ENCODE peak calls at places on chromosomes 6 and 20, in seven cellular contexts. Z, L, Y, H, X, N and K are unnamed samples.

GRCh38 chr6:5181494-5182287 is 79.1 kb downstream of the LYRM4 start:
- DNase-seq in Z (no peak), N (no peak), X (no peak), Y (no peak), H (no peak), L (no peak), K (no peak)

GRCh38 chr6:34671801-34672656 is 24.5 kb downstream of the ILRUN start:
- DNase-seq in H (peak; percentile 47), X (no peak), N (no peak), L (peak; percentile 50), Y (peak; percentile 80), Z (no peak), K (no peak)

GRCh38 chr6:136784910-136785746 is 7.1 kb downstream of the MAP3K5 start:
- DNase-seq in L (peak; percentile 58), Y (no peak), N (no peak), H (peak; percentile 30), X (peak; percentile 59), Z (no peak), K (peak; percentile 72)

GRCh38 chr6:39048481-39049399 is at the start of gene GLP1R:
- DNase-seq in Y (no peak), N (no peak), Z (no peak), X (no peak), L (no peak), H (peak; percentile 66), K (no peak)

GRCh38 chr6:118501816-118502568 is 46.1 kb upstream of the PLN start:
- DNase-seq in N (no peak), X (no peak), Z (no peak), L (no peak), Y (no peak), H (no peak), K (no peak)

GRCh38 chr6:118581489-118581959 is 33.4 kb downstream of the PLN start:
- DNase-seq in L (no peak), X (no peak), H (no peak), Z (no peak), N (no peak), Y (no peak), K (no peak)

GRCh38 chr6:111803384-111803783 is 69.9 kb downstream of the FYN start:
- DNase-seq in X (no peak), L (no peak), Y (no peak), N (no peak), Z (no peak), H (no peak), K (no peak)

GRCh38 chr20:48733296-48733790 is 94.5 kb downstream of the PREX1 start:
- DNase-seq in Z (no peak), L (no peak), Y (no peak), H (no peak), X (no peak), N (no peak), K (no peak)

GRCh38 chr6:129104131-129104530 is 221.2 kb downstream of the LAMA2 start:
- DNase-seq in Z (no peak), Y (no peak), H (no peak), L (no peak), X (no peak), N (no peak), K (no peak)

GRCh38 chr20:57397004-57397692 is 6.0 kb downstream of the RBM38 start:
- DNase-seq in N (no peak), Z (no peak), L (peak; percentile 14), Y (no peak), H (no peak), X (peak; percentile 43), K (no peak)

GRCh38 chr6:166277892-166278578 is 30.2 kb downstream of the PRR18 start:
- DNase-seq in X (no peak), H (no peak), Z (no peak), N (no peak), L (no peak), Y (no peak), K (no peak)

GRCh38 chr20:22582386-22582959 is 1.9 kb downstream of the FOXA2 start:
- DNase-seq in Y (no peak), Z (no peak), N (no peak), H (no peak), X (no peak), L (no peak), K (no peak)

GRCh38 chr20:62511300-62511914 is 35.6 kb upstream of the GATA5 start:
- DNase-seq in X (no peak), N (no peak), H (no peak), Z (no peak), Y (no peak), L (no peak), K (no peak)

GRCh38 chr20:23368316-23369110 is 6.5 kb downstream of the GZF1 start:
- DNase-seq in L (no peak), Z (no peak), H (no peak), Y (no peak), X (no peak), N (no peak), K (no peak)

GRCh38 chr20:58634818-58635665 is 16.0 kb upstream of the STX16 start:
- DNase-seq in N (peak; percentile 32), Y (no peak), Z (no peak), H (no peak), L (peak; percentile 13), X (peak; percentile 54), K (no peak)

GRCh38 chr6:167470836-167471547 is 146.1 kb downstream of the TTLL2 start:
- DNase-seq in H (no peak), Y (no peak), L (no peak), Z (no peak), X (no peak), N (no peak), K (no peak)

GRCh38 chr6:3341467-3341866 is 82.7 kb downstream of the PSMG4 start:
- DNase-seq in Y (peak; percentile 25), N (no peak), L (no peak), X (no peak), Z (no peak), H (no peak), K (no peak)

GRCh38 chr6:17707371-17707651 is 586 bp upstream of the NUP153 start:
- DNase-seq in Y (no peak), Z (no peak), L (no peak), X (no peak), H (no peak), N (no peak), K (no peak)

GRCh38 chr6:161226005-161226964 is 47.6 kb downstream of the AGPAT4 start:
- DNase-seq in Y (no peak), N (no peak), H (no peak), Z (no peak), L (no peak), X (peak; percentile 31), K (no peak)

GRCh38 chr6:57205550-57206328 is 16.4 kb downstream of the RAB23 start:
- DNase-seq in H (no peak), Z (no peak), Y (no peak), L (no peak), X (no peak), N (no peak), K (no peak)

GRCh38 chr6:17289491-17290106 is 8.4 kb downstream of the RBM24 start:
- DNase-seq in Y (no peak), Z (no peak), L (peak; percentile 72), N (no peak), X (no peak), H (no peak), K (no peak)

GRCh38 chr20:19341348-19342053 is 129.1 kb downstream of the SLC24A3 start:
- DNase-seq in N (no peak), X (no peak), Y (no peak), Z (no peak), H (no peak), L (no peak), K (no peak)

GRCh38 chr6:157632821-157633220 is 190.2 kb upstream of the SNX9 start:
- DNase-seq in Z (no peak), Y (no peak), N (no peak), H (no peak), X (no peak), L (no peak), K (no peak)

GRCh38 chr6:99588618-99589289 is 17.9 kb upstream of the PRDM13 start:
- DNase-seq in N (peak; percentile 73), L (peak; percentile 69), X (peak; percentile 65), H (peak; percentile 82), Y (peak; percentile 58), Z (peak; percentile 15), K (no peak)

GRCh38 chr6:27893836-27894807 is 18.1 kb downstream of the OR2B2 start:
- DNase-seq in Y (peak; percentile 83), L (peak; percentile 89), Z (peak; percentile 89), H (peak; percentile 88), N (peak; percentile 93), X (peak; percentile 79), K (peak; percentile 89)

GRCh38 chr6:35426074-35426473 is 26.1 kb upstream of the FANCE start:
- DNase-seq in Z (no peak), X (no peak), Y (no peak), H (no peak), L (no peak), N (no peak), K (no peak)

GRCh38 chr20:14717124-14718004 is 380.0 kb upstream of the FLRT3 start:
- DNase-seq in H (no peak), Z (no peak), Y (no peak), L (no peak), X (no peak), N (no peak), K (no peak)

GRCh38 chr6:130307752-130308361 is 58.0 kb upstream of the TMEM200A start:
- DNase-seq in H (no peak), X (no peak), Y (no peak), L (no peak), N (no peak), Z (no peak), K (peak; percentile 35)

GRCh38 chr6:27168586-27169443 is 78.7 kb upstream of the PRSS16 start:
- DNase-seq in L (no peak), Y (no peak), H (peak; percentile 23), Z (no peak), X (no peak), N (no peak), K (peak; percentile 71)

GRCh38 chr6:147043994-147044477 is 160.2 kb upstream of the STXBP5 start:
- DNase-seq in X (no peak), L (no peak), N (no peak), Y (no peak), H (no peak), Z (no peak), K (no peak)